ENCODE peak calls at places on chromosomes 6 and 20, in five cellular contexts. X, M, H, U and O are unnamed samples.

GRCh38 chr20:25987073-25987927 is 290.6 kb upstream of the ZNF337 start:
- DNase-seq in H (peak; percentile 79), M (peak; percentile 51), X (peak; percentile 72), U (no peak), O (peak; percentile 12)

GRCh38 chr20:62627901-62628612 is 14.2 kb upstream of the SLCO4A1 start:
- DNase-seq in X (no peak), U (no peak), M (no peak), H (peak; percentile 92), O (peak; percentile 59)

GRCh38 chr6:24668997-24669361 is 2.1 kb downstream of the ACOT13 start:
- DNase-seq in H (no peak), M (no peak), U (no peak), X (no peak), O (no peak)

GRCh38 chr20:35742741-35743523 is 872 bp upstream of the RBM39 start:
- DNase-seq in U (no peak), X (peak; percentile 35), H (no peak), M (no peak), O (no peak)

GRCh38 chr6:131159578-131159977 is 24.3 kb downstream of the AKAP7 start:
- DNase-seq in X (no peak), H (no peak), U (no peak), M (no peak), O (peak; percentile 71)

GRCh38 chr20:9021699-9022098 is 47.2 kb upstream of the PLCB4 start:
- DNase-seq in M (peak; percentile 15), H (no peak), U (peak; percentile 66), X (no peak), O (no peak)

GRCh38 chr6:116572162-116572561 is 858 bp downstream of the RWDD1 start:
- DNase-seq in H (no peak), M (peak; percentile 23), X (no peak), U (no peak), O (peak; percentile 41)

GRCh38 chr6:32637219-32637880 is at the start of gene HLA-DQA1:
- DNase-seq in U (no peak), X (no peak), M (peak; percentile 20), H (no peak), O (no peak)

GRCh38 chr6:85670573-85670972 is 27.9 kb upstream of the SYNCRIP start:
- DNase-seq in U (no peak), X (no peak), M (no peak), H (no peak), O (peak; percentile 37)
- H3K4me3 ChIP-seq in U (no peak overlapping the region), X (no peak overlapping the region), M (no peak overlapping the region), H (no peak overlapping the region), O (no peak overlapping the region)

GRCh38 chr6:26173836-26174144 is 86.6 kb downstream of the HFE start:
- DNase-seq in H (no peak), X (no peak), U (no peak), M (no peak), O (no peak)
- H3K4me3 ChIP-seq in H (no peak overlapping the region), X (no peak overlapping the region), U (no peak overlapping the region), M (no peak overlapping the region), O (no peak overlapping the region)

DNA sequence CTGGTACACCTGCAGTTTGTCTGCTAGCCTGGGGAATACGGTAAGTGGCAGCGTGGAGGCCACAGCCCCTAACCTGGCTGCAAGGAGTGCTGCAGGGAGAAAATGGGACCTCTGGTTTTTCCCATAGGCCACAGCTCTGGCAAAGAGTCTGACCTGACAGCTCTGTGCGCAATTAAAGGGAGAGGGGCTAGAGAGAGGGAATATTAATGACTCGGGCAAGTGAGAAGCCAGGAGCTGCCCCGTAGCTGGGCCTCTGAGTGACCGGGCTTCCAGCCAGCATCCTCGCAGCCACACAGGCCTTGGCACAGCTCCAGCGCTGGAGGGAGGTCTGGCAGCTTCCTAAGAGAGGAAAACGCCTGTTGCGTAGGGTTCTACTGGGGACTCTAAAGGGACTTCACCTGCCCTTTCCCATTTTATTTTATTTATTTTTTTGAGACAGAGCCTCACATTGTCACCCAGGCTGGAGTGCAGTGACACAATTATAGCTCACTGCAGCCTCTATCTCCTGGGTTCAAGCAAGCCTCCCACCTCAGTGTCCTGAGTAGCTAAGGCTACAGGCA is 18.2 kb upstream of the OCSTAMP start:
- DNase-seq in X (no peak), U (no peak), H (peak; percentile 95), M (peak; percentile 91), O (peak; percentile 63)
- H3K4me3 ChIP-seq in X (no peak overlapping the region), U (no peak overlapping the region), H (no peak overlapping the region), M (no peak overlapping the region), O (no peak overlapping the region)

DNA sequence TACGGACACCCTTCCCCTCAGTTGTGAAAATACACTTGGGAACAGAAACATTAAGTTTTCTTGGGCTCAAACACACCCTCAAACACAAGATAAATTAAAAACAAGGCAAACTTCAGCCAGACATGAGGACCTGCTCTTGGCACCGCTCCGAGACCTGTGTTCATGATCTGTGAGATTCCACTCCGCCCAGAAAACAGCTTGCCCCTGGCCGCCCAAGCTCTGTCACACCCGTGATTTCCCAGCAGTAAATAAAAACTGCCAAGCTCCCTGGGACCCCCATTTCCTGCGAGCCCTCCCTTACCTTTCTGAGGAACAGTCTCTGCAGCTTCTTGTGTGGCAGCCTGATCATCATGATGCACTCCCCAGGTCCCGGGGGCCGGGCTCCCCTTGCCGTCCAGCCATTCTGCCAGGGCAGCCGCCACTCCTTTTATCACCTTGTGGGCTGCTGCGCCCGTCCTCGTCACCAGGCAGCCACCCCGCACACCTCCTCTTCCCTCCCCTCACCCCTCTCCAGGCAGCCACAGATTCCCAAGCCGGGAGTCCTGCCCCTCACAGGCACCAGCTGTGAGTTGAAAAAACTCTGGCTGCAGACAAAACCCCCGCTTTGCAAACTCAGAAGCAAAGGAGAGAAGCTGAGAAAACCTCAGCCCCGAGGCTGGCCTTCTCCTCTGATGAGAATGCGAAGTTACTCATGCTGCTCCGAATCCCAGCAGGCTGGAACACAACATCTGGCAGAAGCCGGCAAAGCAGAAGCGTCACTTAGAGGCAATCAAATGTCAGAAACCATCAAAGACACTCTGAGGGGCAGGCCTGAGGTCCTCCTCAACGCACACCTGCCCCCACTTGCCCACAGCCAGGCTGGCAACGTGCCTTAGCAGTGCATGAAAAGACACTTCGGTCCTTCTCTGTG is 130.4 kb upstream of the RPS6KA2 start:
- DNase-seq in X (peak; percentile 17), U (no peak), M (no peak), H (no peak), O (peak; percentile 20)
- H3K4me3 ChIP-seq in X (peak overlapping the region; percentile 17), U (no peak overlapping the region), M (no peak overlapping the region), H (no peak overlapping the region), O (peak overlapping the region; percentile 2)

GRCh38 chr20:40930561-40930960 is 98.1 kb upstream of the TOP1 start:
- DNase-seq in H (no peak), U (no peak), X (no peak), M (no peak), O (no peak)
- H3K4me3 ChIP-seq in H (no peak overlapping the region), U (no peak overlapping the region), X (no peak overlapping the region), M (no peak overlapping the region), O (no peak overlapping the region)

DNA sequence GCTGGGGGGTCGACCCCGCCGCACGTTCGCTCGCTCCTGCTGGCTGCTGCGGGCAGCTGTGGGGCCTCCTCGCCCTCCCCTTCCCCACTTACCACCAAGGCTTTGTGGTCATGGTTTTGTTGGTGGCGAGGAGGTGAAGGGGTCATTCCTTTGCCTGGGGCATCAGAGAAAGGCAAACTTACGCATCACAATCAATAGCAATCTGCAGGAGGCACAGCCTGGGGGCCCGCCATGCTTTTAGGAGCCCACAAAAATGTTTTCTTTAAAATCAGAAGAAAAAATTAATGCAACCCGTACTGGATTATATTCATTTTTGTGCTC is 137.0 kb downstream of the IMPG1 start:
- DNase-seq in H (no peak), U (no peak), M (no peak), X (no peak), O (no peak)
- H3K4me3 ChIP-seq in H (peak overlapping the region; percentile 55), U (peak overlapping the region; percentile 27), M (no peak overlapping the region), X (no peak overlapping the region), O (peak overlapping the region; percentile 59)

GRCh38 chr20:47727170-47727880 is 58.0 kb downstream of the SULF2 start:
- DNase-seq in H (peak; percentile 79), M (peak; percentile 41), U (no peak), X (peak; percentile 73), O (no peak)
- H3K4me3 ChIP-seq in H (no peak overlapping the region), M (no peak overlapping the region), U (no peak overlapping the region), X (peak overlapping the region; percentile 55), O (no peak overlapping the region)

GRCh38 chr6:108168980-108169800 is 3.4 kb downstream of the NR2E1 start:
- DNase-seq in X (no peak), H (no peak), U (no peak), M (no peak), O (no peak)
- H3K4me3 ChIP-seq in X (peak overlapping the region; percentile 24), H (no peak overlapping the region), U (no peak overlapping the region), M (no peak overlapping the region), O (no peak overlapping the region)

GRCh38 chr6:157823523-157824370 is 701 bp downstream of the SNX9 start:
- DNase-seq in U (no peak), H (peak; percentile 83), X (peak; percentile 79), M (peak; percentile 66), O (peak; percentile 65)

GRCh38 chr6:157822221-157823000 is 635 bp upstream of the SNX9 start:
- DNase-seq in X (no peak), H (peak; percentile 77), M (peak; percentile 27), U (no peak), O (peak; percentile 33)

GRCh38 chr6:157823001-157823522 is at the start of gene SNX9:
- DNase-seq in H (peak; percentile 94), X (peak; percentile 56), M (peak; percentile 80), U (no peak), O (peak; percentile 79)

GRCh38 chr6:157821342-157822033 is 1.6 kb upstream of the SNX9 start:
- DNase-seq in X (no peak), H (no peak), U (no peak), M (no peak), O (no peak)

DNA sequence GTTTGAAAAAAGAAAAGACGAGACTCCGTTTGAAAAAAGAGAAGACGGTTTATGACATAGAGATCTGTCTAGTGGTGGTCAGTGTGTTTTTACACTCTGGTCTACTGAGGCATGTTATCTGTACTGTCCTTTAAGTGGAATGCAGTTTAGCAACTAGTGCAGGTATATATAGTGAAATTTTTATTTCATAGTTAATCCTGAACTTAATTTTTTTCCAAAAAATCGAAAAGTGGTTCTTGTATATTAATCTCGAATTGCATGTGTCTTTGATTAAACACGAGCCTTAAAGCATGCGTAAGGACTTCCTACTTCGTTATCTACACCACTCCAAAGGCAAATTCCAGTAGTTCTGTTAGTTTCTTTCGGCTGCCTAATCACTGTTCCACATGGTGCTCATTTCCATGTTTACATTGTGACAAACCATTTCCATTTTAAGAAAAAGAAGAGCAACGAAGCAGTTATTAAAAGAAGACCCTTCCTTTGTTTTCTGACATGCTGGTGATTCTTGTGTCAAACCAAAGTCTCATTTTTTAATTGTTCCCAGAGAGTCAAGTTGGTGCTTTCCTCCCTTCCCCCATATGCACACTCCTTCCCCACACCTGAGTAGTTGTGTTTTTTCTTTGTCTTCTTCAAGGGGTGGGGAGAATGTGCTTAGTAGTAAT is 2.3 kb downstream of the SNX9 start:
- DNase-seq in U (no peak), H (no peak), X (no peak), M (no peak), O (no peak)
- H3K4me3 ChIP-seq in U (no peak overlapping the region), H (no peak overlapping the region), X (no peak overlapping the region), M (no peak overlapping the region), O (no peak overlapping the region)

GRCh38 chr6:140380371-140381218 is 1006.1 kb upstream of the CITED2 start:
- DNase-seq in M (no peak), H (no peak), X (no peak), U (no peak), O (peak; percentile 91)

GRCh38 chr6:140388815-140389214 is 1014.4 kb upstream of the CITED2 start:
- DNase-seq in X (no peak), H (no peak), U (no peak), M (no peak), O (no peak)

GRCh38 chr6:140382351-140382750 is 1007.9 kb upstream of the CITED2 start:
- DNase-seq in H (no peak), M (no peak), X (no peak), U (no peak), O (peak; percentile 27)

GRCh38 chr6:140388141-140388802 is 1013.8 kb upstream of the CITED2 start:
- DNase-seq in U (no peak), X (no peak), H (no peak), M (no peak), O (peak; percentile 48)

GRCh38 chr6:140385686-140386085 is 1011.2 kb upstream of the CITED2 start:
- DNase-seq in M (no peak), H (no peak), U (no peak), X (no peak), O (peak; percentile 47)
- H3K4me3 ChIP-seq in M (no peak overlapping the region), H (no peak overlapping the region), U (no peak overlapping the region), X (no peak overlapping the region), O (no peak overlapping the region)